ENCODE peak calls at places on chromosomes 11 and 22, in nine cellular contexts. L is psoas muscle; C is gastrocnemius medialis; P is central memory CD8-positive, alpha-beta T cell; D is left cardiac atrium; N is right cardiac atrium; S is IMR-90; F is heart left ventricle; O is A549. Z is an unnamed sample.

GRCh38 chr22:29231971-29232959 is 26.6 kb downstream of the EMID1 start:
- ATAC-seq in O (no peak), D (peak; percentile 79), F (peak; percentile 56), N (peak; percentile 88), C (peak; percentile 62), P (no peak), L (no peak), S (no peak), Z (peak; percentile 80)

GRCh38 chr11:95829580-95830259 is 39.4 kb downstream of the CEP57 start:
- ATAC-seq in F (no peak), C (no peak), O (no peak), D (no peak), P (no peak), N (no peak), S (peak; percentile 59), L (no peak), Z (no peak)

GRCh38 chr11:46360878-46361277 is 13.6 kb downstream of the DGKZ start:
- ATAC-seq in C (peak; percentile 16), N (no peak), F (no peak), P (peak; percentile 55), S (no peak), L (no peak), O (no peak), D (no peak), Z (no peak)

GRCh38 chr11:35235944-35236666 is 97.1 kb downstream of the CD44 start:
- ATAC-seq in P (peak; percentile 91), N (no peak), C (no peak), F (no peak), L (no peak), S (no peak), O (peak; percentile 42), D (no peak), Z (no peak)

GRCh38 chr11:2943711-2944118 is 14.5 kb upstream of the PHLDA2 start:
- ATAC-seq in P (no peak), C (no peak), D (no peak), L (no peak), O (no peak), S (no peak), N (peak; percentile 2), F (no peak), Z (no peak)

GRCh38 chr22:23256986-23257888 is 76.9 kb downstream of the BCR start:
- ATAC-seq in D (peak; percentile 73), L (peak; percentile 83), S (peak; percentile 11), F (peak; percentile 91), P (no peak), C (peak; percentile 70), N (peak; percentile 94), O (no peak), Z (peak; percentile 93)

GRCh38 chr11:42857344-42857743 is 454.5 kb upstream of the API5 start:
- ATAC-seq in C (no peak), N (no peak), D (no peak), P (no peak), F (no peak), L (no peak), S (no peak), O (no peak), Z (no peak)

GRCh38 chr11:104916442-104916841 is 18.2 kb upstream of the CASP12 start:
- ATAC-seq in L (no peak), O (no peak), S (peak; percentile 32), F (no peak), N (no peak), P (no peak), C (no peak), D (no peak), Z (no peak)

GRCh38 chr11:22037505-22037904 is 155.4 kb upstream of the ANO5 start:
- ATAC-seq in O (no peak), S (no peak), P (no peak), F (no peak), C (no peak), D (no peak), L (no peak), N (no peak), Z (no peak)

GRCh38 chr11:6356503-6356902 is 33.8 kb upstream of the SMPD1 start:
- ATAC-seq in C (no peak), F (no peak), N (no peak), L (no peak), O (no peak), S (peak; percentile 5), D (no peak), P (no peak), Z (no peak)

GRCh38 chr11:59783632-59784090 is 26.9 kb downstream of the MRPL16 start:
- ATAC-seq in L (no peak), O (no peak), P (no peak), F (no peak), N (no peak), S (no peak), C (no peak), D (no peak), Z (no peak)

GRCh38 chr11:122893131-122893530 is 10.6 kb downstream of the JHY start:
- ATAC-seq in P (no peak), D (no peak), S (no peak), O (no peak), F (no peak), N (no peak), L (no peak), C (no peak), Z (no peak)

GRCh38 chr11:15577519-15577918 is 462.8 kb downstream of the INSC start:
- ATAC-seq in L (no peak), F (no peak), O (no peak), P (no peak), N (no peak), C (no peak), S (no peak), D (no peak), Z (no peak)

GRCh38 chr11:103619938-103620337 is 416.5 kb upstream of the DDI1 start:
- ATAC-seq in O (peak; percentile 74), S (no peak), P (no peak), D (no peak), L (no peak), F (no peak), N (no peak), C (no peak), Z (no peak)

GRCh38 chr11:57732661-57733060 is 8.6 kb upstream of the SELENOH start:
- ATAC-seq in O (no peak), P (no peak), F (no peak), L (no peak), N (no peak), S (no peak), D (no peak), C (no peak), Z (no peak)

GRCh38 chr11:61356701-61357100 is 5.0 kb downstream of the CYB561A3 start:
- ATAC-seq in N (no peak), P (no peak), S (no peak), L (no peak), D (no peak), O (no peak), C (no peak), F (no peak), Z (no peak)

GRCh38 chr22:17629167-17629489 is 579 bp upstream of the ATP6V1E1 start:
- ATAC-seq in S (no peak), N (peak; percentile 6), D (no peak), P (no peak), L (no peak), O (peak; percentile 46), F (no peak), C (no peak), Z (no peak)

GRCh38 chr22:28884754-28885375 is 1.5 kb downstream of the ZNRF3 start:
- ATAC-seq in F (no peak), D (no peak), L (no peak), S (no peak), N (no peak), C (no peak), O (no peak), P (no peak), Z (no peak)

GRCh38 chr11:92717240-92717639 is 252.2 kb upstream of the MTNR1B start:
- ATAC-seq in N (no peak), D (no peak), C (no peak), S (no peak), P (no peak), O (no peak), L (no peak), F (no peak), Z (no peak)

GRCh38 chr11:98545544-98546175 is 475.1 kb upstream of the CNTN5 start:
- ATAC-seq in O (no peak), L (no peak), D (no peak), N (no peak), C (no peak), P (no peak), S (no peak), F (no peak), Z (no peak)

GRCh38 chr22:25741692-25742626 is at the start of gene MYO18B:
- ATAC-seq in N (peak; percentile 92), F (peak; percentile 97), C (peak; percentile 84), O (no peak), P (no peak), S (no peak), L (peak; percentile 90), D (peak; percentile 92), Z (no peak)

GRCh38 chr11:121408830-121409229 is 43.3 kb upstream of the SORL1 start:
- ATAC-seq in P (no peak), L (no peak), C (no peak), S (no peak), D (no peak), O (no peak), F (no peak), N (no peak), Z (no peak)

GRCh38 chr11:88104408-88104807 is 70.8 kb downstream of the RAB38 start:
- ATAC-seq in D (no peak), N (no peak), F (no peak), O (peak; percentile 89), C (no peak), L (no peak), P (no peak), S (no peak), Z (no peak)

GRCh38 chr11:17978553-17979287 is 34.1 kb downstream of the SERGEF start:
- ATAC-seq in O (peak; percentile 98), P (no peak), D (peak; percentile 79), L (peak; percentile 94), F (peak; percentile 77), N (peak; percentile 78), C (peak; percentile 88), S (peak; percentile 96), Z (no peak)

GRCh38 chr11:33620423-33621120 is 80.1 kb downstream of the C11orf91 start:
- ATAC-seq in C (no peak), O (no peak), P (no peak), L (no peak), N (no peak), F (no peak), D (peak; percentile 12), S (peak; percentile 61), Z (no peak)

GRCh38 chr22:46993626-46994025 is 231.2 kb downstream of the TBC1D22A start:
- ATAC-seq in C (no peak), P (no peak), F (peak; percentile 15), N (peak; percentile 38), O (no peak), S (no peak), L (peak; percentile 45), D (no peak), Z (no peak)

GRCh38 chr11:47886096-47886495 is 37.9 kb upstream of the NUP160 start:
- ATAC-seq in F (no peak), P (no peak), D (peak; percentile 57), N (peak; percentile 25), C (no peak), S (peak; percentile 92), O (no peak), L (no peak), Z (peak; percentile 58)